ENCODE peak calls at places on chromosomes 13 and 19, in eight cellular contexts. Z, L, Q, H, S, V, A and O are unnamed samples. For H3K4me1, the result is how much of the 10 kb centered on the place peaks cover.

GRCh38 chr19:12806242-12807131 is at the start of gene RNASEH2A:
- DNase-seq in Z (peak), S (peak), A (peak), L (peak), H (peak), V (peak), Q (peak), O (peak)

GRCh38 chr13:21106089-21106488 is 44.7 kb upstream of the LATS2 start:
- DNase-seq in V (no peak), L (no peak), S (no peak), H (no peak), Q (no peak), Z (no peak), A (no peak), O (no peak)

GRCh38 chr13:44211753-44212152 is 161.9 kb upstream of the SERP2 start:
- DNase-seq in Z (no peak), S (no peak), L (no peak), Q (no peak), A (no peak), V (no peak), H (no peak), O (peak)

GRCh38 chr19:3471954-3472655 is 8.2 kb downstream of the SMIM24 start:
- DNase-seq in H (peak), A (peak), Z (no peak), Q (no peak), L (no peak), V (peak), S (no peak), O (no peak)

GRCh38 chr19:5782322-5782721 is 2.2 kb downstream of the PRR22 start:
- DNase-seq in V (no peak), H (no peak), Q (no peak), A (no peak), L (no peak), S (no peak), Z (no peak), O (no peak)

GRCh38 chr19:55253842-55254624 is 4.8 kb downstream of the PPP6R1 start:
- DNase-seq in Z (no peak), S (no peak), V (peak), H (no peak), L (no peak), A (no peak), Q (no peak), O (no peak)

GRCh38 chr13:113082198-113083021 is 23.2 kb upstream of the F7 start:
- DNase-seq in H (no peak), L (no peak), Q (no peak), S (no peak), Z (no peak), V (no peak), A (no peak), O (no peak)

GRCh38 chr13:84192125-84192524 is 309.9 kb upstream of the SLITRK1 start:
- DNase-seq in S (no peak), H (no peak), A (no peak), L (no peak), Z (peak), Q (no peak), V (no peak), O (no peak)

GRCh38 chr19:6610934-6611370 is 20.0 kb upstream of the CD70 start:
- DNase-seq in S (no peak), L (no peak), Z (no peak), A (no peak), H (no peak), Q (no peak), V (no peak), O (no peak)

GRCh38 chr13:61884830-61885229 is 469.2 kb upstream of the PCDH20 start:
- DNase-seq in V (no peak), A (no peak), L (no peak), H (no peak), Q (no peak), Z (no peak), S (no peak), O (no peak)

GRCh38 chr19:41927810-41928192 is 448 bp downstream of the ERFL start:
- DNase-seq in H (no peak), A (no peak), S (no peak), V (no peak), Z (no peak), Q (no peak), L (no peak), O (peak)

GRCh38 chr19:35959040-35959967 is 23.1 kb downstream of the LRFN3 start:
- DNase-seq in V (peak), L (peak), A (no peak), H (no peak), Z (no peak), S (no peak), Q (peak), O (peak)

GRCh38 chr19:42178791-42179500 is 38.5 kb downstream of the DEDD2 start:
- DNase-seq in H (no peak), A (no peak), Z (peak), Q (no peak), L (no peak), V (no peak), S (no peak), O (peak)

GRCh38 chr13:99686157-99686572 is 184.9 kb downstream of the TM9SF2 start:
- DNase-seq in V (no peak), H (no peak), Q (no peak), L (no peak), S (no peak), A (no peak), Z (peak), O (no peak)

GRCh38 chr19:8451885-8452284 is 7.1 kb downstream of the HNRNPM start:
- DNase-seq in V (no peak), Z (peak), S (peak), L (no peak), A (no peak), Q (no peak), H (no peak), O (no peak)

GRCh38 chr13:107450931-107451330 is 764.4 kb downstream of the LIG4 start:
- DNase-seq in A (peak), H (no peak), S (no peak), Z (no peak), V (no peak), L (no peak), Q (no peak), O (no peak)

GRCh38 chr13:110097013-110097412 is 209.9 kb downstream of the COL4A1 start:
- DNase-seq in L (no peak), H (no peak), Z (no peak), A (no peak), Q (no peak), S (no peak), V (no peak), O (no peak)
- H3K4me1 ChIP-seq in L (under half), H (under half), Z (under half), A (under half), Q (under half), S (under half), V (under half), O (under half)

DNA sequence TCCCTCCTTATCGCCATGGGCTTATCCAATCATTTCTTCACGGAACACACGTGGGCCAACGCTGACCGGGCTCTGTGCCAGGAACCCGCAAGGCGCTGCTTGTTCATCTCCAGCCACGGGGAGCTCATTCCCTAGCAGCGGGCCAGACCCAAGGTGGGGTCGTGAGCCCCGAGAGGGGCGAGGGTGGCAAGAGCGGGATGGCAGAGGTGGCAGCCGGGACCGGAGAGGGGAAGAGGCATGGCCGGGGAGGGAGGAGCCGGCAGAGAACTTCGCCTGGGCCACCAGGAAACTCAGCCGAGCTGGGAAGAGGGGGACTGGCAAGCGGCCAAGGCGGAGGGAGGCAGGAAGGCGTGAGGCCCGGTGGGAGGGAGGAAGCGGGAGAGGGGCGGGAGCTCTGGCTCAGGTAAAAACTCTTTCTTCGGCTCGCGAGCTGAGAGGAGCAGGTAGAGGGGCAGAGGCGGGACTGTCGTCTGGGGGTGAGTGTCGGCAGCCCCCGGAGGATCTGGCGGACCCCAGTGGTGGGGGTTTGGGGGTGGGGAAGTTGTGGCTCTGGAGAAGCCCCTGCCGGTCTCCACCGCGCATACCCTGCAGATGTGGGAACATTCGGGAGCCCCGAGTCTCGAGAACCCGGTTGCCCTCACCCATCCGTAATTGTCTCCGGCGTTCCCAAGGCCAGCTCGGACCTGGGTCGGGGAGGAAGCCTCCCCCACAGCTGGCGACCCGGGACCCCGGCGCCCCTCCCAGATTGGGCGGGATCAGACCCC is at the start of gene B3GNT3:
- DNase-seq in Z (peak), A (no peak), L (no peak), H (no peak), S (peak), Q (peak), V (peak), O (peak)
- H3K4me3 ChIP-seq in Z (peak), A (no peak), L (peak), H (peak), S (peak), Q (peak), V (peak), O (peak)

GRCh38 chr19:1109032-1109541 is 5.3 kb downstream of the GPX4 start:
- DNase-seq in Z (no peak), Q (no peak), V (no peak), L (no peak), A (no peak), H (peak), S (no peak), O (no peak)
- H3K4me1 ChIP-seq in Z (under half), Q (under half), V (half or more), L (under half), A (under half), H (under half), S (under half), O (under half)

GRCh38 chr13:39415003-39415402 is 188.0 kb downstream of the LHFPL6 start:
- DNase-seq in A (peak), L (no peak), S (no peak), Z (no peak), V (no peak), H (peak), Q (no peak), O (no peak)
- H3K4me3 ChIP-seq in A (no peak), L (no peak), S (no peak), Z (no peak), V (no peak), H (no peak), Q (no peak), O (no peak)

GRCh38 chr19:56873493-56873892 is 33.0 kb upstream of the PEG3 start:
- DNase-seq in L (no peak), Z (no peak), Q (no peak), H (no peak), V (no peak), S (no peak), A (no peak), O (no peak)

GRCh38 chr19:56880592-56881190 is 40.2 kb upstream of the PEG3 start:
- DNase-seq in S (no peak), Z (no peak), Q (no peak), L (no peak), A (no peak), V (no peak), H (no peak), O (no peak)

GRCh38 chr19:56877069-56877715 is 36.7 kb upstream of the PEG3 start:
- DNase-seq in Q (no peak), S (no peak), H (no peak), L (no peak), A (no peak), Z (no peak), V (no peak), O (no peak)

GRCh38 chr19:56874530-56874929 is 34.0 kb upstream of the PEG3 start:
- DNase-seq in H (no peak), Q (no peak), V (no peak), A (no peak), S (no peak), Z (no peak), L (no peak), O (no peak)

DNA sequence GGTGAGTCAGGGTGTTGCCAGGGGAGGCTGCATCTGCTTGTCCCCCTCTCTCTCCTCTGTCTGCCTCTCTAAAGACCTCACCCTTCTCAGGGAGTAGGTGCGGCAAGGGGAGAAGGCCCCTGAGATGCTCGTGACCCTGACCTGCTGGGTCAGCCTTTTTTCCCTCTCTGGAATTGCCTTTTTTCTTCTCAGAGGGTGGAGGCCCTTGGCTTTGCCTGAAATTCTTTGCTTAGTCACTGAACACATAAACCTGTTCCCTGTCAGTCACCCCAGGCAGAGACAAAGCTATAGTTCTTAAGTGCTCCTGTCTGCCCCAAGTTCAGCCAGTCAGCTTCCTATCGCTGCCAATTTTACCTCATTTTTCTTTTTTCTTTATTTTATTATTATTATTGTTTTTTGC is 35.2 kb upstream of the PEG3 start:
- DNase-seq in H (no peak), L (no peak), A (no peak), Z (no peak), S (no peak), Q (no peak), V (no peak), O (no peak)
- H3K4me1 ChIP-seq in H (under half), L (under half), A (under half), Z (under half), S (under half), Q (under half), V (under half), O (under half)

GRCh38 chr19:38280030-38280921 is 15.9 kb downstream of the SPINT2 start:
- DNase-seq in L (no peak), Z (no peak), H (no peak), Q (no peak), V (no peak), S (no peak), A (no peak), O (no peak)
- H3K4me3 ChIP-seq in L (no peak), Z (no peak), H (no peak), Q (no peak), V (no peak), S (no peak), A (no peak), O (no peak)